ENCODE peak calls at places on chromosomes 4 and X, in four cellular contexts. F, J, O and A are unnamed samples.

GRCh38 chrX:119181491-119181890 is 53.9 kb upstream of the KIAA1210 start:
- DNase-seq in J (peak), F (no peak), O (no peak), A (peak)

GRCh38 chr4:181261279-181261678 is 981.9 kb upstream of the TENM3 start:
- DNase-seq in F (no peak), O (no peak), J (no peak), A (no peak)

GRCh38 chr4:123114915-123115756 is 192.7 kb upstream of the NUDT6 start:
- DNase-seq in O (peak), J (no peak), F (no peak), A (no peak)

GRCh38 chrX:106606583-106606982 is 5.2 kb upstream of the RADX start:
- DNase-seq in J (no peak), F (no peak), O (no peak), A (no peak)

GRCh38 chr4:179110816-179111215 is 1668.6 kb upstream of the AGA start:
- DNase-seq in O (no peak), F (no peak), J (no peak), A (no peak)

GRCh38 chrX:111168314-111168713 is 72.3 kb downstream of the PAK3 start:
- DNase-seq in O (peak), J (peak), F (no peak), A (peak)

GRCh38 chr4:54908744-54909143 is 216.7 kb downstream of the KDR start:
- DNase-seq in J (no peak), F (no peak), O (no peak), A (no peak)

GRCh38 chr4:189840356-189840755 is 100.3 kb upstream of the FRG1 start:
- DNase-seq in O (no peak), F (no peak), J (no peak), A (no peak)

GRCh38 chrX:80229626-80230025 is 190.6 kb upstream of the TENT5D start:
- DNase-seq in J (no peak), O (no peak), F (no peak), A (no peak)

GRCh38 chrX:9340619-9341304 is 124.1 kb upstream of the TBL1X start:
- DNase-seq in O (peak), F (peak), J (no peak), A (no peak)

GRCh38 chrX:23765449-23765848 is 17.5 kb upstream of the SAT1 start:
- DNase-seq in O (no peak), J (no peak), F (no peak), A (no peak)

GRCh38 chr4:147638365-147638764 is 21.2 kb downstream of the TMEM184C start:
- DNase-seq in F (no peak), O (no peak), J (no peak), A (no peak)

GRCh38 chrX:39307488-39307887 is 506.2 kb downstream of the MID1IP1 start:
- DNase-seq in J (no peak), O (no peak), F (no peak), A (no peak)

GRCh38 chr4:38313999-38314561 is 349.9 kb upstream of the KLF3 start:
- DNase-seq in J (no peak), F (no peak), O (no peak), A (peak)

GRCh38 chr4:41285202-41285876 is 28.6 kb downstream of the UCHL1 start:
- DNase-seq in O (peak), F (no peak), J (no peak), A (no peak)

GRCh38 chrX:39907964-39908616 is 189.7 kb downstream of the BCOR start:
- DNase-seq in O (peak), J (peak), F (no peak), A (peak)

GRCh38 chr4:108159845-108160244 is 8.9 kb downstream of the LEF1 start:
- DNase-seq in F (no peak), J (no peak), O (no peak), A (no peak)

GRCh38 chr4:23333556-23333945 is 556.3 kb downstream of the PPARGC1A start:
- DNase-seq in O (no peak), J (no peak), F (no peak), A (no peak)

DNA sequence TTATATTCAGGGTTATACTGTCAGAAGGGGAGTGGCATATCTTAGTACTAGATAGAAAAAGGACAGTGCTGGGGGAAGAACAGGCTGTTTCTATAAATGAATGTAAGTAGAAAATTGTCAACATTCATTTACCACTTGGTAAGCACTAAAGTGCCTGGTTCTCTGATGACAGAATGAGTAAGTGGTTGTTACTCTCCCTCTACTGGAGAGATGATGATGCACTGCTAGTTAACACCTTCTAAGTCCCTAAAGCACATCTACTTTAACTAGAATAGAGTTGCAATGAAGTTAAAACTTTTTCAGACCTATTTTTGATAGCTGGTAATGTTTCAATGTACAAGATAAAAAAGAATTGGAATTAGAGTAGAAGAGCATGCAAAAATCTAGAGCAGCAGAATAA is 214.5 kb downstream of the KLHL4 start:
- DNase-seq in O (no peak), F (no peak), J (no peak), A (no peak)
- TF ChIP-seq PBX3 in O (no peak), F (no peak), J (no peak), A (no peak)

GRCh38 chrX:76520273-76521054 is 93.0 kb downstream of the MAGEE1 start:
- DNase-seq in J (no peak), F (no peak), O (no peak), A (no peak)
- TF ChIP-seq PBX3 in J (no peak), F (no peak), O (no peak), A (no peak)

DNA sequence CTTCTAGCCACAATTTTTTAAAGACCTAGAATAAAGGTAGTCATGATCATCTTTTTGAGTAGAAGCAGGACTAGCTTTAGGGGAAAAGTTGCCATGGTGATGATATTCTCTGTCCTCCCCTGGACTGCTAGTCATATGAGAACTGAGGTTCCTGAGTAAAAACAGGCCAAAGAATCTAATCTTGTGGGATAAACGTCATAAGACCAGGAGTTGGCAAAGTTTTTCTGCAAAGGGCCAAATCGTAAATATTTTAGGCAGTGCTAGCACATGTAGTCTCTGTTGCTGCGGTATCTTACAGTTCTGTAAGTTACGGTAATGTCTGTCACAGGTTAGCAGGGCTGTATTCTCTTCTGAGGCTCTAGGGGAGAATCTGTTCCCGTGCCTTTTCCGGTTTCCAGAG is 3.4 kb downstream of the PRPS2 start:
- DNase-seq in J (no peak), O (no peak), F (no peak), A (no peak)
- TF ChIP-seq PBX3 in J (no peak), O (no peak), F (no peak), A (no peak)

DNA sequence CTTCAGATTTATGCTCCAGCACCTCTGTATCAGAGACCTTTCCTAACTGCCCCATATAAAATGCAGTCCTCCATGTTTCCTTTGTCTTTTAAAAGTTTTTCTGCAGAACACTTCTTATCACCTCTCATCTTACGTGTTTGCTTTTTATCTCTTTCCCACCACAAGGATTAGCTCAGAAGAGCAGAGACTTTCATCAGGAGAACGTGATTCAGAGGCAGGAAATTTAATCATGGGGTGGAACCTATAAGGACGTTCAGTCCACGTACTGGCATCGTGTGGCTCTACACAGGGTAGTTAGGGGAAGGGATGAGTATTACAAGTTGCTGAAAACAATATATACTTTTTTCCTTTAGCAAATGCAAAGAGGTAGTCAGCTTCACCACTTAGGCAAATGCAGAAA is 98.7 kb downstream of the SORBS2 start:
- DNase-seq in F (no peak), J (peak), O (no peak), A (no peak)
- TF ChIP-seq PBX3 in F (no peak), J (no peak), O (no peak), A (no peak)

DNA sequence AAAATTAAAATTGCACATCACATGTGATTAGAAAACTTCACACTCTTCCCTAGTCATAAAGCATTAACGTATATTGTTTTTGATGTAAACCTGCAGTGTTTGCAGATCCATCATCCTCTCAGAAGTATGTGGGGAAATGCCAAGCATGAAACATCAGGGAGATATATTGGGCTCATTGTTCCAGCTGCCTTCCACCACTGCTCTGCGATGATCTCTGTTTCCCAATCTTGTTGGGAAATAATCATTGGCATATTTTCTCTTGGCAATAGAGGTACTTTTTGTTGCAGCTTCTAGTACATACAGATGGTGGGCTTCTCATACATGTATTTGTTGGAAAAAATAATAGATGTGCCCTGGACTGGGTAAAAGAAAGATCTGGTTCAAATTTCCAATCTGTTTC is 466.3 kb upstream of the HS3ST1 start:
- DNase-seq in O (no peak), F (no peak), J (no peak), A (no peak)
- TF ChIP-seq PBX3 in O (no peak), F (no peak), J (no peak), A (no peak)

DNA sequence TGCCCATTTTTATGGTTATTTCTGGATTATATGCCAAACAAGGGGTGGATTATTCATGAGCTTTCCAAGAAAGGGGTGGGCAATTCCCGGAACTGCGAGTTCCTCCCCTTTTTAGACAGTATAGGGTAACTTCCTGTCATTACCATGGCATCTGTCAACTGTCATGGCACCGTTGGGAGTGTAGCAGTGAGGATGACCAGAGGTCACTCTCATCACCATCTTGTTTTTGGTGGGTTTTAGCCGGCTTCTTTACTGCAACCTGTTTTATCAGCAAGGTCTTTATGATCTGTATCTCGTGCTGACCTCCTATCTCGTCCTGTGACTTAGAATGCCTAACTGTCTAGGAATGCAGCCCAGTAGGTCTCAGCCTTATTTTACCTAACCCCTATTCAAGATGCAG is 57.6 kb downstream of the SH3KBP1 start:
- DNase-seq in F (no peak), J (no peak), O (no peak), A (no peak)
- TF ChIP-seq PBX3 in F (no peak), J (no peak), O (no peak), A (no peak)